ENCODE peak calls at places on chromosome 13, in seven cellular contexts. E is AG10803, K is RPMI8226, T is neural crest cell, J is NCI-H774, Y is bronchial epithelial cell, X is MM.1S. Z is an unnamed sample.
A peak's percentile ranks its signal among the peaks of the same experiment; 100 is the strongest.

GRCh38 chr13:74243637-74244526 is 109.7 kb upstream of the KLF12 start:
- DNase-seq in E (peak; percentile 86), K (no peak), T (no peak), J (no peak), Y (peak; percentile 92), X (no peak), Z (no peak)

GRCh38 chr13:47598340-47598911 is 402.6 kb downstream of the SUCLA2 start:
- DNase-seq in E (peak; percentile 24), K (no peak), T (no peak), J (no peak), Y (peak; percentile 13), X (no peak), Z (peak; percentile 22)

GRCh38 chr13:83618966-83619365 is 263.3 kb downstream of the SLITRK1 start:
- DNase-seq in E (no peak), K (no peak), T (no peak), J (no peak), Y (peak; percentile 77), X (no peak), Z (no peak)

GRCh38 chr13:113182046-113182445 is 23.6 kb downstream of the PROZ start:
- DNase-seq in E (no peak), K (no peak), T (no peak), J (no peak), Y (no peak), X (no peak), Z (no peak)

GRCh38 chr13:109361562-109361961 is 424.8 kb downstream of the IRS2 start:
- DNase-seq in E (no peak), K (no peak), T (no peak), J (no peak), Y (no peak), X (no peak), Z (no peak)

GRCh38 chr13:21371011-21371410 is 88.1 kb downstream of the ZDHHC20 start:
- DNase-seq in E (peak; percentile 3), K (no peak), T (no peak), J (no peak), Y (no peak), X (no peak), Z (peak; percentile 57)

GRCh38 chr13:32639502-32640105 is 53.4 kb downstream of the PDS5B start:
- DNase-seq in E (peak; percentile 74), K (peak; percentile 47), T (peak; percentile 23), J (no peak), Y (peak; percentile 57), X (peak; percentile 50), Z (peak; percentile 59)

GRCh38 chr13:99406799-99407201 is 94.5 kb upstream of the TM9SF2 start:
- DNase-seq in E (no peak), K (no peak), T (no peak), J (no peak), Y (no peak), X (no peak), Z (no peak)

Z was measured in cardiac muscle cell.